ENCODE peak calls at places on chromosomes 5 and 9, in nine cellular contexts. W is caudate nucleus; F is stimulated activated CD8-positive, alpha-beta memory T cell treated with anti-CD3 and anti-CD28 coated beads, Interleukin-2, amount 100 ng/mL, for 1 hour; G is NCI-H1436; J is activated effector memory CD4-positive, alpha-beta T cell treated with Interleukin-2 at 50 U/mL for 16 hours; E is HCT116; A is skeletal muscle cell; X is ELR; B is naive B cell. M is an unnamed sample.

GRCh38 chr9:14343236-14343947 is 29.5 kb upstream of the NFIB start:
- DNase-seq in A (no peak), F (no peak), E (no peak), J (no peak), X (no peak), W (no peak), G (no peak), B (no peak), M (no peak)

GRCh38 chr9:120151149-120151548 is 428.8 kb downstream of the CDK5RAP2 start:
- DNase-seq in W (no peak), B (no peak), F (no peak), X (no peak), A (no peak), J (no peak), E (no peak), G (no peak), M (no peak)

GRCh38 chr9:2623866-2624682 is 2.5 kb downstream of the VLDLR start:
- DNase-seq in A (no peak), W (no peak), B (no peak), E (no peak), X (no peak), F (no peak), J (no peak), G (no peak), M (peak)

GRCh38 chr5:116454417-116454927 is 120.2 kb downstream of the SEMA6A start:
- DNase-seq in F (no peak), A (peak), J (no peak), G (no peak), B (peak), X (peak), W (no peak), E (no peak), M (no peak)

GRCh38 chr5:64096771-64097170 is 68.9 kb upstream of the RNF180 start:
- DNase-seq in F (no peak), B (no peak), W (no peak), J (no peak), X (no peak), A (no peak), E (no peak), G (no peak), M (no peak)

GRCh38 chr5:74624931-74625505 is 15.5 kb downstream of the ENC1 start:
- DNase-seq in J (no peak), B (no peak), G (no peak), E (no peak), A (no peak), X (no peak), F (no peak), W (no peak), M (peak)

GRCh38 chr5:37283214-37283820 is 34.1 kb upstream of the CPLANE1 start:
- DNase-seq in B (no peak), A (no peak), F (no peak), W (no peak), G (no peak), X (no peak), J (no peak), E (no peak), M (no peak)

GRCh38 chr9:120941046-120941770 is 14.6 kb upstream of the TRAF1 start:
- DNase-seq in E (no peak), J (no peak), A (no peak), F (no peak), W (no peak), G (no peak), X (peak), B (no peak), M (peak)

GRCh38 chr5:137336565-137337120 is 162.5 kb downstream of the SPOCK1 start:
- DNase-seq in W (no peak), F (no peak), J (no peak), G (no peak), B (no peak), E (no peak), A (no peak), X (no peak), M (no peak)

GRCh38 chr5:1104327-1105006 is 7.4 kb downstream of the SLC12A7 start:
- DNase-seq in W (no peak), J (peak), B (peak), X (no peak), F (no peak), G (no peak), E (no peak), A (no peak), M (no peak)

GRCh38 chr5:61397238-61397637 is 65.2 kb downstream of the ZSWIM6 start:
- DNase-seq in F (no peak), E (no peak), J (no peak), W (no peak), A (no peak), G (no peak), X (peak), B (no peak), M (no peak)

GRCh38 chr9:93658184-93658925 is 82.0 kb downstream of the PHF2 start:
- DNase-seq in W (no peak), J (no peak), E (no peak), X (no peak), G (no peak), A (no peak), B (no peak), F (no peak), M (no peak)

GRCh38 chr9:99824378-99825157 is 2.9 kb downstream of the NR4A3 start:
- DNase-seq in E (no peak), J (peak), F (peak), A (no peak), W (no peak), B (peak), G (peak), X (peak), M (peak)

GRCh38 chr5:33319841-33320240 is 120.9 kb upstream of the TARS1 start:
- DNase-seq in B (no peak), X (no peak), W (no peak), F (no peak), E (no peak), A (peak), G (no peak), J (no peak), M (no peak)

GRCh38 chr9:20340161-20340861 is 282.0 kb downstream of the MLLT3 start:
- DNase-seq in E (no peak), F (no peak), W (no peak), B (no peak), G (no peak), A (no peak), J (no peak), X (no peak), M (no peak)

GRCh38 chr5:96781031-96781733 is 26.6 kb downstream of the ERAP1 start:
- DNase-seq in X (peak), J (no peak), B (no peak), W (no peak), F (no peak), A (peak), G (no peak), E (peak), M (peak)

GRCh38 chr9:115000217-115000639 is 69.8 kb upstream of the TNFSF8 start:
- DNase-seq in J (no peak), G (no peak), A (no peak), E (no peak), X (no peak), W (no peak), B (no peak), F (no peak), M (peak)

GRCh38 chr5:141488591-141489478 is at the start of gene PCDHGC5:
- DNase-seq in W (peak), X (peak), A (peak), F (no peak), J (no peak), B (no peak), E (no peak), G (no peak), M (peak)

GRCh38 chr9:88783613-88784230 is 207.5 kb upstream of the S1PR3 start:
- DNase-seq in J (no peak), G (no peak), W (no peak), F (no peak), A (no peak), E (no peak), X (no peak), B (peak), M (no peak)

GRCh38 chr9:69395718-69396117 is 70.7 kb downstream of the ENTREP1 start:
- DNase-seq in X (no peak), G (no peak), J (no peak), A (no peak), E (no peak), B (no peak), F (no peak), W (peak), M (no peak)

GRCh38 chr5:74589204-74590056 is 51.1 kb downstream of the ENC1 start:
- DNase-seq in J (no peak), F (no peak), E (no peak), B (no peak), G (no peak), A (no peak), W (no peak), X (no peak), M (no peak)

GRCh38 chr9:2023532-2023931 is 8.4 kb downstream of the SMARCA2 start:
- DNase-seq in W (no peak), E (no peak), B (no peak), F (no peak), A (no peak), X (no peak), G (no peak), J (no peak), M (no peak)

GRCh38 chr5:75337366-75338021 is 474 bp downstream of the HMGCR start:
- DNase-seq in F (peak), A (no peak), X (peak), E (no peak), J (no peak), W (no peak), B (peak), G (no peak), M (peak)

GRCh38 chr5:1278656-1279442 is 16.0 kb downstream of the TERT start:
- DNase-seq in E (no peak), X (peak), J (no peak), A (no peak), G (no peak), W (no peak), B (no peak), F (no peak), M (no peak)

GRCh38 chr5:109987970-109988369 is 298.2 kb downstream of the MAN2A1 start:
- DNase-seq in A (no peak), F (no peak), X (no peak), B (no peak), W (no peak), E (no peak), J (no peak), G (no peak), M (no peak)

GRCh38 chr5:138469540-138470321 is 4.5 kb downstream of the EGR1 start:
- DNase-seq in B (no peak), F (peak), E (peak), G (no peak), A (peak), W (no peak), X (peak), J (no peak), M (peak)

GRCh38 chr5:74112372-74112875 is 486.4 kb downstream of the ARHGEF28 start:
- DNase-seq in G (peak), F (no peak), B (no peak), X (no peak), W (no peak), E (no peak), J (no peak), A (no peak), M (no peak)

GRCh38 chr5:96816991-96817390 is 9.2 kb upstream of the ERAP1 start:
- DNase-seq in F (no peak), E (no peak), B (peak), W (no peak), A (no peak), X (no peak), G (no peak), J (no peak), M (no peak)

GRCh38 chr5:103829585-103829984 is 267.0 kb upstream of the NUDT12 start:
- DNase-seq in W (no peak), X (peak), B (no peak), F (no peak), E (no peak), J (no peak), G (no peak), A (no peak), M (peak)

GRCh38 chr9:133600747-133601146 is 8.4 kb downstream of the FAM163B start:
- DNase-seq in E (no peak), G (no peak), X (no peak), A (no peak), F (no peak), J (no peak), B (no peak), W (no peak), M (no peak)

GRCh38 chr5:33969572-33970452 is 14.7 kb downstream of the SLC45A2 start:
- DNase-seq in G (no peak), W (no peak), F (no peak), B (no peak), A (peak), E (peak), X (peak), J (no peak), M (peak)

GRCh38 chr9:101727621-101728524 is 10.6 kb downstream of the GRIN3A start:
- DNase-seq in A (no peak), W (no peak), X (peak), B (no peak), E (no peak), J (no peak), F (no peak), G (peak), M (peak)

GRCh38 chr9:20473566-20474116 is 148.7 kb downstream of the MLLT3 start:
- DNase-seq in A (no peak), F (no peak), W (no peak), X (no peak), B (no peak), G (no peak), J (no peak), E (no peak), M (no peak)